ENCODE peak calls at places on chromosomes 2 and 18, in nine cellular contexts. P, N, Q, D, U, W, T, Y and G are unnamed samples.

GRCh38 chr2:26675651-26676255 is 16.8 kb upstream of the KCNK3 start:
- DNase-seq in P (no peak), N (no peak), Q (peak; percentile 40), D (no peak), U (no peak), W (no peak), T (no peak), Y (no peak), G (no peak)

GRCh38 chr2:120892967-120893667 is 157.4 kb downstream of the GLI2 start:
- DNase-seq in P (no peak), N (peak; percentile 40), Q (no peak), D (no peak), U (no peak), W (no peak), T (no peak), Y (peak; percentile 18), G (peak; percentile 27)

GRCh38 chr18:61893304-61893970 is 630 bp upstream of the RNF152 start:
- DNase-seq in P (peak; percentile 31), N (no peak), Q (peak; percentile 83), D (no peak), U (peak; percentile 25), W (peak; percentile 31), T (peak; percentile 14), Y (peak; percentile 61), G (no peak)

GRCh38 chr18:24518596-24518995 is 58.2 kb downstream of the HRH4 start:
- DNase-seq in P (no peak), N (no peak), Q (no peak), D (no peak), U (no peak), W (no peak), T (no peak), Y (no peak), G (no peak)

GRCh38 chr2:133837441-133838090 is 269.3 kb upstream of the NCKAP5 start:
- DNase-seq in P (no peak), N (no peak), Q (no peak), D (no peak), U (no peak), W (no peak), T (no peak), Y (peak; percentile 61), G (no peak)

GRCh38 chr2:147297820-147298219 is 547.0 kb upstream of the ACVR2A start:
- DNase-seq in P (no peak), N (no peak), Q (no peak), D (peak; percentile 1), U (peak; percentile 70), W (peak; percentile 12), T (peak; percentile 91), Y (no peak), G (no peak)

GRCh38 chr2:135198481-135198880 is 146.4 kb downstream of the RAB3GAP1 start:
- DNase-seq in P (no peak), N (no peak), Q (no peak), D (no peak), U (no peak), W (no peak), T (no peak), Y (no peak), G (no peak)

GRCh38 chr2:155125585-155126230 is 427.2 kb downstream of the KCNJ3 start:
- DNase-seq in P (no peak), N (no peak), Q (no peak), D (no peak), U (no peak), W (no peak), T (no peak), Y (no peak), G (no peak)

GRCh38 chr18:71431171-71431570 is 1113.0 kb downstream of the CBLN2 start:
- DNase-seq in P (no peak), N (no peak), Q (no peak), D (no peak), U (no peak), W (no peak), T (no peak), Y (no peak), G (no peak)

GRCh38 chr2:119372778-119373568 is 6.2 kb downstream of the DBI start:
- DNase-seq in P (no peak), N (no peak), Q (peak; percentile 20), D (no peak), U (no peak), W (no peak), T (no peak), Y (no peak), G (no peak)

GRCh38 chr2:100124746-100125145 is 17.6 kb downstream of the AFF3 start:
- DNase-seq in P (no peak), N (no peak), Q (no peak), D (no peak), U (no peak), W (no peak), T (no peak), Y (peak; percentile 45), G (no peak)

GRCh38 chr2:149858916-149859634 is 271.5 kb upstream of the MMADHC start:
- DNase-seq in P (no peak), N (no peak), Q (no peak), D (no peak), U (no peak), W (no peak), T (no peak), Y (peak; percentile 62), G (no peak)

GRCh38 chr18:13308369-13308768 is 89.8 kb downstream of the LDLRAD4 start:
- DNase-seq in P (no peak), N (no peak), Q (no peak), D (no peak), U (no peak), W (no peak), T (peak; percentile 18), Y (no peak), G (no peak)

GRCh38 chr2:108612153-108612513 is 77.9 kb downstream of the LIMS1 start:
- DNase-seq in P (no peak), N (no peak), Q (no peak), D (no peak), U (peak; percentile 81), W (peak; percentile 42), T (peak; percentile 83), Y (peak; percentile 29), G (no peak)

GRCh38 chr2:60312618-60313017 is 240.8 kb downstream of the BCL11A start:
- DNase-seq in P (no peak), N (no peak), Q (no peak), D (no peak), U (no peak), W (no peak), T (peak; percentile 65), Y (no peak), G (no peak)

GRCh38 chr2:192030289-192030688 is 164.4 kb downstream of the TMEFF2 start:
- DNase-seq in P (no peak), N (no peak), Q (no peak), D (no peak), U (peak; percentile 22), W (no peak), T (no peak), Y (no peak), G (no peak)

GRCh38 chr2:95390272-95390880 is 12.1 kb upstream of the FAHD2A start:
- DNase-seq in P (no peak), N (no peak), Q (peak; percentile 29), D (no peak), U (no peak), W (no peak), T (no peak), Y (no peak), G (no peak)

GRCh38 chr2:221228214-221228769 is 343.8 kb downstream of the EPHA4 start:
- DNase-seq in P (no peak), N (no peak), Q (no peak), D (no peak), U (no peak), W (no peak), T (no peak), Y (no peak), G (no peak)

GRCh38 chr18:73975266-73975665 is 172.4 kb downstream of the FBXO15 start:
- DNase-seq in P (no peak), N (peak; percentile 94), Q (no peak), D (no peak), U (no peak), W (no peak), T (peak; percentile 18), Y (no peak), G (peak; percentile 54)

GRCh38 chr2:97997774-97998392 is 2.1 kb upstream of the TMEM131 start:
- DNase-seq in P (no peak), N (no peak), Q (no peak), D (no peak), U (no peak), W (no peak), T (no peak), Y (no peak), G (no peak)

GRCh38 chr2:68368657-68369339 is 3.7 kb downstream of the PLEK start:
- DNase-seq in P (peak; percentile 67), N (peak; percentile 72), Q (no peak), D (no peak), U (no peak), W (no peak), T (no peak), Y (peak; percentile 72), G (peak; percentile 57)

GRCh38 chr2:46216213-46216612 is 81.0 kb upstream of the EPAS1 start:
- DNase-seq in P (no peak), N (peak; percentile 29), Q (no peak), D (no peak), U (no peak), W (no peak), T (no peak), Y (peak; percentile 59), G (peak; percentile 53)

GRCh38 chr2:60094450-60094929 is 459.0 kb downstream of the BCL11A start:
- DNase-seq in P (no peak), N (no peak), Q (peak; percentile 58), D (no peak), U (no peak), W (no peak), T (no peak), Y (no peak), G (no peak)

GRCh38 chr2:214543386-214543955 is 132.6 kb downstream of the VWC2L start:
- DNase-seq in P (no peak), N (peak; percentile 26), Q (no peak), D (no peak), U (no peak), W (no peak), T (no peak), Y (peak; percentile 72), G (peak; percentile 26)

GRCh38 chr18:55856191-55856590 is 268.2 kb upstream of the TCF4 start:
- DNase-seq in P (no peak), N (peak; percentile 86), Q (peak; percentile 59), D (no peak), U (no peak), W (no peak), T (no peak), Y (peak; percentile 97), G (peak; percentile 70)

GRCh38 chr18:73264562-73264921 is 396.8 kb upstream of the NETO1 start:
- DNase-seq in P (no peak), N (no peak), Q (no peak), D (no peak), U (no peak), W (no peak), T (no peak), Y (no peak), G (no peak)

GRCh38 chr18:12397793-12398192 is 9.9 kb upstream of the PRELID3A start:
- DNase-seq in P (no peak), N (no peak), Q (no peak), D (no peak), U (no peak), W (no peak), T (no peak), Y (no peak), G (no peak)

GRCh38 chr2:195563857-195564512 is 93.0 kb upstream of the SLC39A10 start:
- DNase-seq in P (no peak), N (no peak), Q (no peak), D (no peak), U (no peak), W (no peak), T (peak; percentile 90), Y (peak; percentile 86), G (peak; percentile 52)

GRCh38 chr2:128986867-128987268 is 668.2 kb upstream of the HS6ST1 start:
- DNase-seq in P (no peak), N (no peak), Q (no peak), D (no peak), U (no peak), W (no peak), T (no peak), Y (no peak), G (no peak)

GRCh38 chr2:26080356-26080755 is 46.5 kb downstream of the RAB10 start:
- DNase-seq in P (no peak), N (no peak), Q (no peak), D (no peak), U (no peak), W (no peak), T (no peak), Y (peak; percentile 58), G (no peak)

GRCh38 chr2:20065885-20066602 is 14.6 kb upstream of the LAPTM4A start:
- DNase-seq in P (no peak), N (peak; percentile 23), Q (no peak), D (no peak), U (no peak), W (peak; percentile 12), T (no peak), Y (peak; percentile 68), G (no peak)